ENCODE peak calls at places on chromosomes 3 and 15, in eight cellular contexts. One of them, this sample, is unnamed.

GRCh38 chr15:39756806-39757522 is 25.7 kb downstream of the FSIP1 start:
- DNase-seq in lower lobe of right lung: no peak
- DNase-seq in CD4-positive, CD25-positive, alpha-beta regulatory T cell: peak
- DNase-seq in thoracic aorta: no peak
- DNase-seq in stromal cell of bone marrow: peak
- DNase-seq in activated naive CD4-positive, alpha-beta T cell treated with anti-CD3 and anti-CD28 coated beads, Interleukin-2, amount 10 ng/mL, durations not matched to agents 7 days and 5 days: peak
- DNase-seq in stimulated activated effector memory CD8-positive, alpha-beta T cell treated with anti-CD3 and anti-CD28 coated beads, Interleukin-12 subunit alpha, Interleukin-12 subunit beta, amount 100 ng/mL, for 72 hours: no peak
- DNase-seq in kidney glomerular epithelial cell: peak
- DNase-seq in this sample: no peak

GRCh38 chr15:99944131-99944530 is 210.9 kb upstream of the LYSMD4 start:
- DNase-seq in activated naive CD4-positive, alpha-beta T cell treated with anti-CD3 and anti-CD28 coated beads, Interleukin-2, amount 10 ng/mL, durations not matched to agents 7 days and 5 days: no peak
- DNase-seq in CD4-positive, CD25-positive, alpha-beta regulatory T cell: no peak
- DNase-seq in kidney glomerular epithelial cell: no peak
- DNase-seq in lower lobe of right lung: no peak
- DNase-seq in stimulated activated effector memory CD8-positive, alpha-beta T cell treated with anti-CD3 and anti-CD28 coated beads, Interleukin-12 subunit alpha, Interleukin-12 subunit beta, amount 100 ng/mL, for 72 hours: no peak
- DNase-seq in thoracic aorta: no peak
- DNase-seq in stromal cell of bone marrow: no peak
- DNase-seq in this sample: no peak

GRCh38 chr15:73921257-73921890 is 4.9 kb upstream of the LOXL1 start:
- DNase-seq in kidney glomerular epithelial cell: no peak
- DNase-seq in activated naive CD4-positive, alpha-beta T cell treated with anti-CD3 and anti-CD28 coated beads, Interleukin-2, amount 10 ng/mL, durations not matched to agents 7 days and 5 days: no peak
- DNase-seq in stromal cell of bone marrow: no peak
- DNase-seq in thoracic aorta: no peak
- DNase-seq in stimulated activated effector memory CD8-positive, alpha-beta T cell treated with anti-CD3 and anti-CD28 coated beads, Interleukin-12 subunit alpha, Interleukin-12 subunit beta, amount 100 ng/mL, for 72 hours: no peak
- DNase-seq in CD4-positive, CD25-positive, alpha-beta regulatory T cell: no peak
- DNase-seq in lower lobe of right lung: peak
- DNase-seq in this sample: no peak

GRCh38 chr15:63950911-63951481 is 95.3 kb downstream of the DAPK2 start:
- DNase-seq in thoracic aorta: no peak
- DNase-seq in stromal cell of bone marrow: peak
- DNase-seq in stimulated activated effector memory CD8-positive, alpha-beta T cell treated with anti-CD3 and anti-CD28 coated beads, Interleukin-12 subunit alpha, Interleukin-12 subunit beta, amount 100 ng/mL, for 72 hours: no peak
- DNase-seq in lower lobe of right lung: no peak
- DNase-seq in CD4-positive, CD25-positive, alpha-beta regulatory T cell: no peak
- DNase-seq in kidney glomerular epithelial cell: no peak
- DNase-seq in activated naive CD4-positive, alpha-beta T cell treated with anti-CD3 and anti-CD28 coated beads, Interleukin-2, amount 10 ng/mL, durations not matched to agents 7 days and 5 days: no peak
- DNase-seq in this sample: no peak

GRCh38 chr3:146638718-146639117 is 33.6 kb upstream of the PLSCR5 start:
- DNase-seq in CD4-positive, CD25-positive, alpha-beta regulatory T cell: no peak
- DNase-seq in activated naive CD4-positive, alpha-beta T cell treated with anti-CD3 and anti-CD28 coated beads, Interleukin-2, amount 10 ng/mL, durations not matched to agents 7 days and 5 days: no peak
- DNase-seq in kidney glomerular epithelial cell: peak
- DNase-seq in stromal cell of bone marrow: no peak
- DNase-seq in stimulated activated effector memory CD8-positive, alpha-beta T cell treated with anti-CD3 and anti-CD28 coated beads, Interleukin-12 subunit alpha, Interleukin-12 subunit beta, amount 100 ng/mL, for 72 hours: no peak
- DNase-seq in lower lobe of right lung: no peak
- DNase-seq in thoracic aorta: no peak
- DNase-seq in this sample: no peak

GRCh38 chr3:197742795-197743194 is 6.1 kb upstream of the RUBCN start:
- DNase-seq in activated naive CD4-positive, alpha-beta T cell treated with anti-CD3 and anti-CD28 coated beads, Interleukin-2, amount 10 ng/mL, durations not matched to agents 7 days and 5 days: no peak
- DNase-seq in kidney glomerular epithelial cell: no peak
- DNase-seq in stimulated activated effector memory CD8-positive, alpha-beta T cell treated with anti-CD3 and anti-CD28 coated beads, Interleukin-12 subunit alpha, Interleukin-12 subunit beta, amount 100 ng/mL, for 72 hours: no peak
- DNase-seq in CD4-positive, CD25-positive, alpha-beta regulatory T cell: no peak
- DNase-seq in lower lobe of right lung: no peak
- DNase-seq in stromal cell of bone marrow: no peak
- DNase-seq in thoracic aorta: no peak
- DNase-seq in this sample: no peak

GRCh38 chr3:14788644-14789043 is 30.1 kb upstream of the FGD5 start:
- DNase-seq in activated naive CD4-positive, alpha-beta T cell treated with anti-CD3 and anti-CD28 coated beads, Interleukin-2, amount 10 ng/mL, durations not matched to agents 7 days and 5 days: no peak
- DNase-seq in CD4-positive, CD25-positive, alpha-beta regulatory T cell: no peak
- DNase-seq in stromal cell of bone marrow: no peak
- DNase-seq in kidney glomerular epithelial cell: no peak
- DNase-seq in lower lobe of right lung: no peak
- DNase-seq in thoracic aorta: no peak
- DNase-seq in stimulated activated effector memory CD8-positive, alpha-beta T cell treated with anti-CD3 and anti-CD28 coated beads, Interleukin-12 subunit alpha, Interleukin-12 subunit beta, amount 100 ng/mL, for 72 hours: no peak
- DNase-seq in this sample: peak

GRCh38 chr3:187695434-187695833 is 6.9 kb downstream of the RTP2 start:
- DNase-seq in activated naive CD4-positive, alpha-beta T cell treated with anti-CD3 and anti-CD28 coated beads, Interleukin-2, amount 10 ng/mL, durations not matched to agents 7 days and 5 days: no peak
- DNase-seq in lower lobe of right lung: no peak
- DNase-seq in thoracic aorta: no peak
- DNase-seq in stimulated activated effector memory CD8-positive, alpha-beta T cell treated with anti-CD3 and anti-CD28 coated beads, Interleukin-12 subunit alpha, Interleukin-12 subunit beta, amount 100 ng/mL, for 72 hours: no peak
- DNase-seq in kidney glomerular epithelial cell: no peak
- DNase-seq in CD4-positive, CD25-positive, alpha-beta regulatory T cell: no peak
- DNase-seq in stromal cell of bone marrow: no peak
- DNase-seq in this sample: no peak

GRCh38 chr3:110881069-110881468 is 190.5 kb upstream of the NECTIN3 start:
- DNase-seq in stromal cell of bone marrow: no peak
- DNase-seq in activated naive CD4-positive, alpha-beta T cell treated with anti-CD3 and anti-CD28 coated beads, Interleukin-2, amount 10 ng/mL, durations not matched to agents 7 days and 5 days: no peak
- DNase-seq in CD4-positive, CD25-positive, alpha-beta regulatory T cell: no peak
- DNase-seq in stimulated activated effector memory CD8-positive, alpha-beta T cell treated with anti-CD3 and anti-CD28 coated beads, Interleukin-12 subunit alpha, Interleukin-12 subunit beta, amount 100 ng/mL, for 72 hours: no peak
- DNase-seq in lower lobe of right lung: peak
- DNase-seq in thoracic aorta: no peak
- DNase-seq in kidney glomerular epithelial cell: no peak
- DNase-seq in this sample: no peak

GRCh38 chr3:150925751-150926201 is 20.5 kb upstream of the MINDY4B start:
- DNase-seq in thoracic aorta: no peak
- DNase-seq in activated naive CD4-positive, alpha-beta T cell treated with anti-CD3 and anti-CD28 coated beads, Interleukin-2, amount 10 ng/mL, durations not matched to agents 7 days and 5 days: peak
- DNase-seq in stimulated activated effector memory CD8-positive, alpha-beta T cell treated with anti-CD3 and anti-CD28 coated beads, Interleukin-12 subunit alpha, Interleukin-12 subunit beta, amount 100 ng/mL, for 72 hours: peak
- DNase-seq in stromal cell of bone marrow: no peak
- DNase-seq in kidney glomerular epithelial cell: no peak
- DNase-seq in CD4-positive, CD25-positive, alpha-beta regulatory T cell: no peak
- DNase-seq in lower lobe of right lung: peak
- DNase-seq in this sample: peak

GRCh38 chr3:134197681-134198261 is 52.9 kb downstream of the RYK start:
- DNase-seq in stromal cell of bone marrow: peak
- DNase-seq in kidney glomerular epithelial cell: peak
- DNase-seq in thoracic aorta: no peak
- DNase-seq in activated naive CD4-positive, alpha-beta T cell treated with anti-CD3 and anti-CD28 coated beads, Interleukin-2, amount 10 ng/mL, durations not matched to agents 7 days and 5 days: no peak
- DNase-seq in CD4-positive, CD25-positive, alpha-beta regulatory T cell: peak
- DNase-seq in lower lobe of right lung: no peak
- DNase-seq in stimulated activated effector memory CD8-positive, alpha-beta T cell treated with anti-CD3 and anti-CD28 coated beads, Interleukin-12 subunit alpha, Interleukin-12 subunit beta, amount 100 ng/mL, for 72 hours: no peak
- DNase-seq in this sample: no peak

GRCh38 chr3:135929670-135930069 is 35.9 kb upstream of the PPP2R3A start:
- DNase-seq in thoracic aorta: no peak
- DNase-seq in stimulated activated effector memory CD8-positive, alpha-beta T cell treated with anti-CD3 and anti-CD28 coated beads, Interleukin-12 subunit alpha, Interleukin-12 subunit beta, amount 100 ng/mL, for 72 hours: no peak
- DNase-seq in activated naive CD4-positive, alpha-beta T cell treated with anti-CD3 and anti-CD28 coated beads, Interleukin-2, amount 10 ng/mL, durations not matched to agents 7 days and 5 days: no peak
- DNase-seq in CD4-positive, CD25-positive, alpha-beta regulatory T cell: no peak
- DNase-seq in kidney glomerular epithelial cell: peak
- DNase-seq in stromal cell of bone marrow: peak
- DNase-seq in lower lobe of right lung: no peak
- DNase-seq in this sample: no peak

GRCh38 chr3:184791134-184791533 is 20.8 kb upstream of the VPS8 start:
- DNase-seq in CD4-positive, CD25-positive, alpha-beta regulatory T cell: no peak
- DNase-seq in kidney glomerular epithelial cell: no peak
- DNase-seq in lower lobe of right lung: no peak
- DNase-seq in stromal cell of bone marrow: no peak
- DNase-seq in thoracic aorta: no peak
- DNase-seq in stimulated activated effector memory CD8-positive, alpha-beta T cell treated with anti-CD3 and anti-CD28 coated beads, Interleukin-12 subunit alpha, Interleukin-12 subunit beta, amount 100 ng/mL, for 72 hours: no peak
- DNase-seq in activated naive CD4-positive, alpha-beta T cell treated with anti-CD3 and anti-CD28 coated beads, Interleukin-2, amount 10 ng/mL, durations not matched to agents 7 days and 5 days: no peak
- DNase-seq in this sample: no peak

GRCh38 chr15:55507567-55507966 is 467 bp downstream of the DNAAF4 start:
- DNase-seq in stromal cell of bone marrow: no peak
- DNase-seq in activated naive CD4-positive, alpha-beta T cell treated with anti-CD3 and anti-CD28 coated beads, Interleukin-2, amount 10 ng/mL, durations not matched to agents 7 days and 5 days: no peak
- DNase-seq in thoracic aorta: no peak
- DNase-seq in stimulated activated effector memory CD8-positive, alpha-beta T cell treated with anti-CD3 and anti-CD28 coated beads, Interleukin-12 subunit alpha, Interleukin-12 subunit beta, amount 100 ng/mL, for 72 hours: no peak
- DNase-seq in CD4-positive, CD25-positive, alpha-beta regulatory T cell: no peak
- DNase-seq in lower lobe of right lung: no peak
- DNase-seq in kidney glomerular epithelial cell: no peak
- DNase-seq in this sample: no peak

GRCh38 chr3:134474956-134475355 is 10.8 kb downstream of the ANAPC13 start:
- DNase-seq in CD4-positive, CD25-positive, alpha-beta regulatory T cell: no peak
- DNase-seq in kidney glomerular epithelial cell: no peak
- DNase-seq in lower lobe of right lung: no peak
- DNase-seq in stromal cell of bone marrow: no peak
- DNase-seq in thoracic aorta: no peak
- DNase-seq in stimulated activated effector memory CD8-positive, alpha-beta T cell treated with anti-CD3 and anti-CD28 coated beads, Interleukin-12 subunit alpha, Interleukin-12 subunit beta, amount 100 ng/mL, for 72 hours: no peak
- DNase-seq in activated naive CD4-positive, alpha-beta T cell treated with anti-CD3 and anti-CD28 coated beads, Interleukin-2, amount 10 ng/mL, durations not matched to agents 7 days and 5 days: no peak
- DNase-seq in this sample: no peak

GRCh38 chr15:51403072-51403878 is 61.8 kb downstream of the GLDN start:
- DNase-seq in thoracic aorta: no peak
- DNase-seq in stimulated activated effector memory CD8-positive, alpha-beta T cell treated with anti-CD3 and anti-CD28 coated beads, Interleukin-12 subunit alpha, Interleukin-12 subunit beta, amount 100 ng/mL, for 72 hours: no peak
- DNase-seq in kidney glomerular epithelial cell: peak
- DNase-seq in lower lobe of right lung: no peak
- DNase-seq in CD4-positive, CD25-positive, alpha-beta regulatory T cell: no peak
- DNase-seq in stromal cell of bone marrow: peak
- DNase-seq in activated naive CD4-positive, alpha-beta T cell treated with anti-CD3 and anti-CD28 coated beads, Interleukin-2, amount 10 ng/mL, durations not matched to agents 7 days and 5 days: no peak
- DNase-seq in this sample: no peak

This sample was measured in cardiac septum.